ENCODE peak calls at places on chromosomes 3 and 15, in four cellular contexts. R, K, P and O are unnamed samples.

GRCh38 chr3:139710212-139710611 is 32.4 kb upstream of the NMNAT3 start:
- DNase-seq in K (no peak), P (no peak), R (no peak), O (no peak)

GRCh38 chr3:111954228-111954990 is 24.4 kb upstream of the ABHD10 start:
- DNase-seq in R (no peak), P (no peak), K (no peak), O (no peak)

GRCh38 chr15:76330281-76330680 is 6.3 kb upstream of the ISL2 start:
- DNase-seq in R (peak; percentile 47), K (no peak), P (no peak), O (no peak)

GRCh38 chr3:57298041-57298440 is 5.6 kb upstream of the ASB14 start:
- DNase-seq in K (peak; percentile 59), P (no peak), R (no peak), O (no peak)

GRCh38 chr3:194283218-194284006 is 67.7 kb downstream of the CPN2 start:
- DNase-seq in K (no peak), R (peak; percentile 1), P (peak; percentile 10), O (no peak)

GRCh38 chr3:53513556-53514190 is 19.3 kb downstream of the CACNA1D start:
- DNase-seq in K (peak; percentile 21), R (no peak), P (no peak), O (no peak)

GRCh38 chr3:177830411-177830849 is 633.1 kb upstream of the TBL1XR1 start:
- DNase-seq in R (no peak), P (peak; percentile 61), K (no peak), O (no peak)

GRCh38 chr3:10669490-10670048 is 146.5 kb upstream of the SLC6A11 start:
- DNase-seq in R (no peak), P (no peak), K (no peak), O (no peak)

GRCh38 chr15:85581495-85581894 is 201.1 kb downstream of the AKAP13 start:
- DNase-seq in P (peak; percentile 29), K (no peak), R (peak; percentile 64), O (no peak)

GRCh38 chr3:43960448-43960840 is 269.7 kb downstream of the ABHD5 start:
- DNase-seq in R (no peak), P (no peak), K (no peak), O (no peak)

GRCh38 chr15:64519897-64520296 is 59.5 kb downstream of the ZNF609 start:
- DNase-seq in P (no peak), R (no peak), K (no peak), O (no peak)

GRCh38 chr15:74788716-74789151 is 6.9 kb downstream of the CSK start:
- DNase-seq in K (no peak), R (peak; percentile 61), P (no peak), O (no peak)

GRCh38 chr15:41820791-41821423 is 7.0 kb upstream of the JMJD7 start:
- DNase-seq in R (no peak), P (no peak), K (no peak), O (no peak)

GRCh38 chr3:119555929-119556328 is 3.5 kb downstream of the CD80 start:
- DNase-seq in R (no peak), K (no peak), P (no peak), O (no peak)

GRCh38 chr3:9169951-9170850 is 79.2 kb downstream of the SRGAP3 start:
- DNase-seq in R (no peak), P (no peak), K (no peak), O (no peak)

GRCh38 chr15:94196536-94196935 is 34.8 kb upstream of the MCTP2 start:
- DNase-seq in K (no peak), R (no peak), P (no peak), O (no peak)

GRCh38 chr3:13200951-13201350 is 127.7 kb upstream of the IQSEC1 start:
- DNase-seq in K (no peak), R (no peak), P (no peak), O (no peak)

GRCh38 chr15:90851945-90852344 is 16.4 kb upstream of the FURIN start:
- DNase-seq in K (no peak), R (no peak), P (no peak), O (no peak)

GRCh38 chr3:180335056-180335455 is 266.9 kb upstream of the TTC14 start:
- DNase-seq in P (no peak), K (no peak), R (no peak), O (no peak)

GRCh38 chr15:33086500-33087141 is 107.9 kb downstream of the FMN1 start:
- DNase-seq in P (no peak), K (peak; percentile 42), R (no peak), O (no peak)

GRCh38 chr15:64536244-64536836 is 76.0 kb downstream of the ZNF609 start:
- DNase-seq in P (no peak), R (no peak), K (peak; percentile 79), O (peak; percentile 53)

GRCh38 chr15:84570164-84570692 is 30.6 kb upstream of the ZSCAN2 start:
- DNase-seq in K (no peak), R (peak; percentile 76), P (peak; percentile 53), O (no peak)

GRCh38 chr15:56817690-56818089 is 84.4 kb upstream of the ZNF280D start:
- DNase-seq in P (no peak), K (no peak), R (no peak), O (no peak)

GRCh38 chr15:79078763-79079395 is 11.7 kb downstream of the RASGRF1 start:
- DNase-seq in K (no peak), P (no peak), R (no peak), O (no peak)

GRCh38 chr15:80167936-80168335 is 15.1 kb downstream of the FAH start:
- DNase-seq in K (no peak), P (no peak), R (no peak), O (no peak)
- H3K27ac ChIP-seq in K (no peak overlapping the region), P (no peak overlapping the region), R (no peak overlapping the region), O (no peak overlapping the region)

DNA sequence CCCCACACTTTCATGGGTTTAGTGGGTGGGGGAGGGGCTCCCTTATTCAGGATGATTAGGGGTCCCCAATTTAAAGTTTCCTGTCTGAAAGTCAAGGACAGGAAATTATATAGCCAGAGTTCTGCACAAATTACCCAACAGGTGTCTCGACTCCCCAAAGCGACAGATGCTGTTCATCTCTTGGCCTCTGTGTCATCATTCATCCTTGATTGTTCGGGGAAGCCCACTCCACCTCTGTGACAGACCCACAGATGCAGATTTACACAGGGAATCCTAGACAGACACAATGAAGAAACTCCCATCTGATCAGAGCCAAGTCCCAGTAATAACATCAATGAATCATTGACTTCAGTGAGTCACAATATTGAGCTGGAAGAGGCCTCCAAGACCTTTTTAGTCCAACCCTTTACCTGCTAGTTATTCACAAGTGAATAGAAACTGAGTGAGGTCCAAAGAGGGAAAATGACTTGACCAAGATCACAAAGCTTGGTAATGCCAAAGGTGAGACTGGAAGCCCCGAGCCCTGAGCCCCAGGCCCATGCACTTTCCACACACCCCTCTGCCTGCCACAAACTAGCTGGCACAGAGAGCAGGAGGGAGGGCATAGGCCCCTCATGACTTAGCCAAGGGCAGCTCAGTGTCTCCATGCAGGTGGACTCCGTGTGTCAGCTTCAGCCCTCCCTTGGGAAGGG is 7.9 kb upstream of the SRP14 start:
- DNase-seq in R (no peak), P (no peak), K (no peak), O (no peak)
- H3K27ac ChIP-seq in R (peak overlapping the region; percentile 73), P (peak overlapping the region; percentile 63), K (no peak overlapping the region), O (peak overlapping the region; percentile 52)

DNA sequence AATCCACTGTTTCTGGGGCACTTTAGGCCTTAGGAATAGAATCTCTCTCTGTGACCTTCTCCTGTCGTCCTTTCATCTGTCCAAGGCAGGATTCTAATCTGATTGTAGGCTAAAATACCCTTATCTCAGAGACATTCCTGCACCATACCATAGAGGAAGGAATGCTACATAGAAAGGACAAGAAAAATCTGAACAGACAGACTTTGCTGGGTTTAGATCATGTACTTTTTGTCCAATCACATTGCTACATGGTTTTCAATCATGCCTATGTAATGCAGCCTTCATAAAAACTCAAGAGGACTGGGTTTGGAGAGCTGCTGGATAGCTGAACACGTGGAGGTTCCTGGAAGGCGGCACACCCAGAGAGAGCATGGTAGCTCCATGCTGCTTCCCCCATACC is 378.5 kb upstream of the SEMA6D start:
- DNase-seq in K (no peak), P (no peak), R (no peak), O (no peak)
- H3K27ac ChIP-seq in K (no peak overlapping the region), P (no peak overlapping the region), R (no peak overlapping the region), O (no peak overlapping the region)

GRCh38 chr3:42148982-42149432 is 57.9 kb downstream of the TRAK1 start:
- DNase-seq in R (peak; percentile 40), P (peak; percentile 65), K (no peak), O (peak; percentile 59)

GRCh38 chr3:42152193-42152592 is 61.0 kb downstream of the TRAK1 start:
- DNase-seq in K (no peak), P (no peak), R (no peak), O (no peak)

GRCh38 chr3:42149537-42150426 is 58.6 kb downstream of the TRAK1 start:
- DNase-seq in P (no peak), R (peak; percentile 91), K (peak; percentile 63), O (no peak)

GRCh38 chr3:42153039-42153438 is 61.9 kb downstream of the TRAK1 start:
- DNase-seq in R (no peak), P (no peak), K (no peak), O (no peak)

GRCh38 chr3:42151596-42152145 is 60.5 kb downstream of the TRAK1 start:
- DNase-seq in P (no peak), R (no peak), K (no peak), O (no peak)
- H3K27ac ChIP-seq in P (no peak overlapping the region), R (peak overlapping the region; percentile 57), K (no peak overlapping the region), O (no peak overlapping the region)

GRCh38 chr3:172680684-172681083 is 30.2 kb downstream of the NCEH1 start:
- DNase-seq in R (no peak), P (no peak), K (no peak), O (no peak)

GRCh38 chr3:172675371-172676193 is 35.3 kb downstream of the NCEH1 start:
- DNase-seq in R (no peak), K (peak; percentile 26), P (no peak), O (no peak)

GRCh38 chr3:172679599-172679998 is 31.3 kb downstream of the NCEH1 start:
- DNase-seq in K (no peak), P (no peak), R (no peak), O (no peak)

GRCh38 chr3:172676208-172676920 is 34.5 kb downstream of the NCEH1 start:
- DNase-seq in P (no peak), R (no peak), K (no peak), O (no peak)

DNA sequence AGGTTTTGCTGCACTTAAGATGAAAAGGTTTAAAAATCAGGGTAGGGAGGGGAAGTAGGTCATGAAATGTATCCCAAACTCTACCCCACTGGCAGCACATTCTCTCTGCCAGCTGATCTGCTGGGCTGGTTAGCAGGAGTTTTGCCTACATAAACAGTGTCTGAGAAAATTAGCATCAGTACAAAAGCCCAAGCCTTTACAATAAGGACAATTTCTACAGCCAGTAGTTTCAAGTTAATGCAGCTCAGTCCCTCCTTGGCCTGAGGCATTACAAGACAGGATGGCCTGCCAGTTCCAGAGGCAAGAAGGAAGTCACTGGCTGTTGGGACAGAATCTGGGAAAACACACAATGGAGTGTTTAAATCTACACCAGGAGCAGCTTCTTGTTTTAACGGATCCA is 32.8 kb downstream of the NCEH1 start:
- DNase-seq in R (no peak), K (no peak), P (no peak), O (no peak)
- H3K27ac ChIP-seq in R (peak overlapping the region; percentile 59), K (no peak overlapping the region), P (no peak overlapping the region), O (peak overlapping the region; percentile 47)